ENCODE peak calls at places on chromosomes 5 and 9, in five cellular contexts. G, Q, B, N and A are unnamed samples.
A peak's percentile ranks its signal among the peaks of the same experiment; 100 is the strongest.

GRCh38 chr5:83540783-83541182 is 69.2 kb downstream of the VCAN start:
- DNase-seq in G (no peak), Q (no peak), B (no peak), N (no peak), A (no peak)

GRCh38 chr9:97819735-97820134 is 33.3 kb upstream of the FOXE1 start:
- DNase-seq in G (no peak), Q (no peak), B (no peak), N (no peak), A (no peak)

GRCh38 chr9:124593080-124594058 is 86.2 kb upstream of the NR5A1 start:
- DNase-seq in G (no peak), Q (peak; percentile 77), B (no peak), N (no peak), A (no peak)

GRCh38 chr5:134503937-134504437 is 21.5 kb upstream of the JADE2 start:
- DNase-seq in G (no peak), Q (no peak), B (no peak), N (no peak), A (no peak)

GRCh38 chr9:13090588-13090987 is 188.9 kb downstream of the MPDZ start:
- DNase-seq in G (no peak), Q (no peak), B (no peak), N (no peak), A (no peak)

GRCh38 chr9:130446111-130446861 is 1.5 kb downstream of the ASS1 start:
- DNase-seq in G (peak; percentile 88), Q (peak; percentile 77), B (peak; percentile 89), N (no peak), A (no peak)

GRCh38 chr5:36502608-36503007 is 103.8 kb upstream of the SLC1A3 start:
- DNase-seq in G (no peak), Q (no peak), B (no peak), N (no peak), A (no peak)

GRCh38 chr5:52909192-52909591 is 80.0 kb upstream of the ITGA2 start:
- DNase-seq in G (no peak), Q (no peak), B (no peak), N (no peak), A (no peak)

GRCh38 chr9:134678206-134678605 is 36.6 kb downstream of the COL5A1 start:
- DNase-seq in G (peak; percentile 8), Q (no peak), B (no peak), N (no peak), A (no peak)

GRCh38 chr5:163401271-163401670 is 36.1 kb upstream of the CCNG1 start:
- DNase-seq in G (no peak), Q (no peak), B (no peak), N (no peak), A (no peak)

GRCh38 chr5:11048760-11049159 is 287.7 kb upstream of the DAP start:
- DNase-seq in G (no peak), Q (no peak), B (no peak), N (no peak), A (no peak)

GRCh38 chr5:2003206-2003605 is 120.5 kb upstream of the IRX4 start:
- DNase-seq in G (no peak), Q (no peak), B (no peak), N (no peak), A (no peak)

GRCh38 chr5:67880876-67881275 is 334.7 kb upstream of the PIK3R1 start:
- DNase-seq in G (no peak), Q (no peak), B (no peak), N (no peak), A (no peak)

GRCh38 chr5:179410291-179411160 is 65.3 kb upstream of the ADAMTS2 start:
- DNase-seq in G (peak; percentile 41), Q (peak; percentile 38), B (no peak), N (no peak), A (no peak)

GRCh38 chr5:56025303-56025885 is 30.6 kb upstream of the IL6ST start:
- DNase-seq in G (no peak), Q (no peak), B (no peak), N (no peak), A (no peak)

GRCh38 chr5:72366324-72366976 is 46.3 kb downstream of the PTCD2 start:
- DNase-seq in G (peak; percentile 39), Q (peak; percentile 79), B (peak; percentile 46), N (no peak), A (no peak)

GRCh38 chr9:77912895-77913693 is 118.5 kb downstream of the GNAQ start:
- DNase-seq in G (no peak), Q (no peak), B (no peak), N (no peak), A (no peak)

GRCh38 chr9:99361827-99362226 is 139.7 kb downstream of the SEC61B start:
- DNase-seq in G (no peak), Q (peak; percentile 67), B (no peak), N (no peak), A (no peak)

GRCh38 chr5:35926389-35927051 is 11.9 kb downstream of the CAPSL start:
- DNase-seq in G (no peak), Q (peak; percentile 87), B (no peak), N (peak; percentile 35), A (peak; percentile 74)

GRCh38 chr5:6096101-6096500 is 282.2 kb downstream of the MED10 start:
- DNase-seq in G (no peak), Q (no peak), B (no peak), N (no peak), A (no peak)

GRCh38 chr5:33235304-33235703 is 205.5 kb upstream of the TARS1 start:
- DNase-seq in G (no peak), Q (no peak), B (no peak), N (no peak), A (no peak)

DNA sequence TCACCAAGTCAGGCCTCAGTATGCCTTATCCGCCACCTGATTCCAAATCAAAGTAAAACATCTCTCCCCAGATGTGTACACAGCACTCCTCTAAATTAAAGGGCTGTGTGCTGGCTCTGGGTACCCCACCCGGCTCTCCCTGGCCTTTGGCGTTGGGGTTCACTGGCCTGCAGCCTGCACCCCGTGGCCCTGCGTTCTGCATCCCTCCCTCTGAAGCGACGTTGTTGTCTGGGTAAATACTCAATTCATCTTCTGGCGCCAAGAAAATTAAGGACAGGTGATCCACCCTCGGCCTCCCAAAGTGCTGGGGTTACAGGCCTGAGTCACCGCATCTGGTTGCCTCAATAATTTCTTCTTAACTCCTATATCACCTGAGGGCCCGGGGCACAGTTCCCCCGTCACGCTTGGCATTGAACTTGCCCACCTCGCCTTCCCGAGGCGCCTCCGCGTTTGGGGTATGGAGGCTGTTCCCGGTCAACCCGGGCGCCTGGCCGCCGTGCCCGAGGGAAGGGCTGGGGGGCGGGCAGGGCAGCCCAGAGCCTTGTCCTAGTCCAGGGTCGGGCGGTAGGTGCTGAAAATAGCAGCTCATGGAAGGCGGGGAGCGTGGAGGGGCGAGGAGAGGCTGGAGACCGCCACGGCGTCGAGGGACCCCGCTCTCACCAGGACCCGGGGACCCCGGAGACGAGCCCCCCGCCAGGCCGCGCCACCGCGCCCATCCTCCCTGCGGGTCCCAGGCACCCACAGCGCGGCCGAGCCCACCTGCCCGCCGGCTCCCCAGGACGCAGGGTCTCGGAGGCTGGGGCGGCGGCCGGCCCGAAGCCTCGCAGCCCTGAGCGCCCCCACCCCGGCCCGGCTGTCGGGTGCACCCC is 531 bp downstream of the ABO start:
- DNase-seq in G (no peak), Q (peak; percentile 57), B (no peak), N (no peak), A (no peak)
- H3K9me3 ChIP-seq in G (no peaks in the 10 kb centered on the region), Q (no peaks in the 10 kb centered on the region), B (no peaks in the 10 kb centered on the region), N (no peaks in the 10 kb centered on the region), A (no peaks in the 10 kb centered on the region)

GRCh38 chr9:119026120-119026519 is 343.1 kb downstream of the BRINP1 start:
- DNase-seq in G (peak; percentile 30), Q (no peak), B (peak; percentile 42), N (no peak), A (no peak)
- H3K9me3 ChIP-seq in G (no peaks in the 10 kb centered on the region), Q (no peaks in the 10 kb centered on the region), B (no peaks in the 10 kb centered on the region), N (no peaks in the 10 kb centered on the region), A (no peaks in the 10 kb centered on the region)

GRCh38 chr5:141359790-141360426 is at the start of gene PCDHGB2:
- DNase-seq in G (no peak), Q (peak; percentile 63), B (no peak), N (no peak), A (no peak)

GRCh38 chr5:141356950-141357349 is 2.1 kb downstream of the PCDHGA4 start:
- DNase-seq in G (no peak), Q (no peak), B (no peak), N (no peak), A (no peak)

GRCh38 chr5:141354900-141355469 is at the start of gene PCDHGA4:
- DNase-seq in G (no peak), Q (no peak), B (no peak), N (no peak), A (no peak)

GRCh38 chr5:141355641-141356040 is 820 bp downstream of the PCDHGA4 start:
- DNase-seq in G (no peak), Q (no peak), B (no peak), N (no peak), A (no peak)

GRCh38 chr5:141356133-141356532 is 1.3 kb downstream of the PCDHGA4 start:
- DNase-seq in G (no peak), Q (no peak), B (no peak), N (no peak), A (no peak)
- H3K9me3 ChIP-seq in G (peaks cover 20% of the 10 kb centered on the region), Q (peaks cover 66% of the 10 kb centered on the region), B (peaks cover 98% of the 10 kb centered on the region), N (peaks cover 10% of the 10 kb centered on the region), A (no peaks in the 10 kb centered on the region)

GRCh38 chr5:28012538-28012937 is 974.2 kb upstream of the CDH9 start:
- DNase-seq in G (no peak), Q (no peak), B (no peak), N (no peak), A (no peak)
- H3K9me3 ChIP-seq in G (peaks cover 11% of the 10 kb centered on the region), Q (peaks cover 66% of the 10 kb centered on the region), B (peaks cover 76% of the 10 kb centered on the region), N (peaks cover 10% of the 10 kb centered on the region), A (no peaks in the 10 kb centered on the region)